ENCODE peak calls at places on chromosomes 7 and 10, in five cellular contexts. One of them, this sample, is unnamed.

GRCh38 chr7:100061518-100062193 is 12.1 kb downstream of the ZSCAN21 start:
- DNase-seq in mammary epithelial cell: no peak
- DNase-seq in breast epithelium: no peak
- DNase-seq in upper lobe of right lung: no peak
- DNase-seq in dorsolateral prefrontal cortex: no peak
- DNase-seq in this sample: no peak

GRCh38 chr10:73094249-73094850 is 2.3 kb downstream of the P4HA1 start:
- DNase-seq in mammary epithelial cell: peak; percentile 26
- DNase-seq in breast epithelium: no peak
- DNase-seq in upper lobe of right lung: no peak
- DNase-seq in dorsolateral prefrontal cortex: no peak
- DNase-seq in this sample: no peak

GRCh38 chr10:52801951-52802350 is 29.4 kb upstream of the MBL2 start:
- DNase-seq in mammary epithelial cell: peak; percentile 67
- DNase-seq in breast epithelium: no peak
- DNase-seq in upper lobe of right lung: no peak
- DNase-seq in dorsolateral prefrontal cortex: no peak
- DNase-seq in this sample: no peak

GRCh38 chr10:47249881-47250280 is 50.1 kb upstream of the GDF10 start:
- DNase-seq in mammary epithelial cell: no peak
- DNase-seq in breast epithelium: no peak
- DNase-seq in upper lobe of right lung: no peak
- DNase-seq in dorsolateral prefrontal cortex: no peak
- DNase-seq in this sample: no peak

GRCh38 chr10:91127341-91128082 is 93.0 kb upstream of the PCGF5 start:
- DNase-seq in mammary epithelial cell: no peak
- DNase-seq in breast epithelium: no peak
- DNase-seq in upper lobe of right lung: no peak
- DNase-seq in dorsolateral prefrontal cortex: no peak
- DNase-seq in this sample: no peak

GRCh38 chr7:106177295-106177690 is 65.2 kb upstream of the SYPL1 start:
- DNase-seq in mammary epithelial cell: no peak
- DNase-seq in breast epithelium: no peak
- DNase-seq in upper lobe of right lung: no peak
- DNase-seq in dorsolateral prefrontal cortex: no peak
- DNase-seq in this sample: no peak

GRCh38 chr7:20438248-20438647 is 107.5 kb downstream of the ITGB8 start:
- DNase-seq in mammary epithelial cell: no peak
- DNase-seq in breast epithelium: no peak
- DNase-seq in upper lobe of right lung: no peak
- DNase-seq in dorsolateral prefrontal cortex: no peak
- DNase-seq in this sample: no peak

GRCh38 chr7:25124485-25125136 is 449 bp downstream of the CYCS start:
- DNase-seq in mammary epithelial cell: peak; percentile 16
- DNase-seq in breast epithelium: no peak
- DNase-seq in upper lobe of right lung: no peak
- DNase-seq in dorsolateral prefrontal cortex: no peak
- DNase-seq in this sample: no peak

GRCh38 chr7:140035400-140036223 is 27.1 kb downstream of the PARP12 start:
- DNase-seq in mammary epithelial cell: peak; percentile 70
- DNase-seq in breast epithelium: no peak
- DNase-seq in upper lobe of right lung: no peak
- DNase-seq in dorsolateral prefrontal cortex: no peak
- DNase-seq in this sample: no peak

GRCh38 chr7:112986256-112987031 is 100.2 kb downstream of the GPR85 start:
- DNase-seq in mammary epithelial cell: peak; percentile 45
- DNase-seq in breast epithelium: no peak
- DNase-seq in upper lobe of right lung: no peak
- DNase-seq in dorsolateral prefrontal cortex: no peak
- DNase-seq in this sample: no peak

GRCh38 chr10:85138046-85138445 is 809.7 kb downstream of the CCSER2 start:
- DNase-seq in mammary epithelial cell: no peak
- DNase-seq in breast epithelium: no peak
- DNase-seq in upper lobe of right lung: no peak
- DNase-seq in dorsolateral prefrontal cortex: no peak
- DNase-seq in this sample: no peak

GRCh38 chr7:132097550-132098134 is 478.6 kb downstream of the PLXNA4 start:
- DNase-seq in mammary epithelial cell: no peak
- DNase-seq in breast epithelium: no peak
- DNase-seq in upper lobe of right lung: no peak
- DNase-seq in dorsolateral prefrontal cortex: no peak
- DNase-seq in this sample: no peak

GRCh38 chr7:150665075-150665794 is 20.3 kb upstream of the GIMAP2 start:
- DNase-seq in mammary epithelial cell: no peak
- DNase-seq in breast epithelium: no peak
- DNase-seq in upper lobe of right lung: no peak
- DNase-seq in dorsolateral prefrontal cortex: no peak
- DNase-seq in this sample: no peak

GRCh38 chr7:66950763-66951162 is 29.7 kb downstream of the TMEM248 start:
- DNase-seq in mammary epithelial cell: no peak
- DNase-seq in breast epithelium: no peak
- DNase-seq in upper lobe of right lung: no peak
- DNase-seq in dorsolateral prefrontal cortex: peak; percentile 87
- DNase-seq in this sample: no peak

GRCh38 chr7:98157761-98158160 is 51.1 kb downstream of the LMTK2 start:
- DNase-seq in mammary epithelial cell: no peak
- DNase-seq in breast epithelium: no peak
- DNase-seq in upper lobe of right lung: no peak
- DNase-seq in dorsolateral prefrontal cortex: no peak
- DNase-seq in this sample: no peak

GRCh38 chr10:12579954-12580858 is 230.9 kb downstream of the CAMK1D start:
- DNase-seq in mammary epithelial cell: no peak
- DNase-seq in breast epithelium: no peak
- DNase-seq in upper lobe of right lung: no peak
- DNase-seq in dorsolateral prefrontal cortex: no peak
- DNase-seq in this sample: no peak

GRCh38 chr7:99365318-99366141 is 9.0 kb upstream of the ARPC1B start:
- DNase-seq in mammary epithelial cell: peak; percentile 41
- DNase-seq in breast epithelium: no peak
- DNase-seq in upper lobe of right lung: peak; percentile 81
- DNase-seq in dorsolateral prefrontal cortex: no peak
- DNase-seq in this sample: no peak

GRCh38 chr10:113958631-113959382 is 84.9 kb upstream of the ADRB1 start:
- DNase-seq in mammary epithelial cell: peak; percentile 86
- DNase-seq in breast epithelium: no peak
- DNase-seq in upper lobe of right lung: no peak
- DNase-seq in dorsolateral prefrontal cortex: peak; percentile 64
- DNase-seq in this sample: no peak

GRCh38 chr7:90251304-90251635 is 6.3 kb downstream of the CFAP69 start:
- DNase-seq in mammary epithelial cell: no peak
- DNase-seq in breast epithelium: no peak
- DNase-seq in upper lobe of right lung: no peak
- DNase-seq in dorsolateral prefrontal cortex: no peak
- DNase-seq in this sample: no peak

GRCh38 chr7:149772821-149773425 is 465 bp downstream of the ZNF467 start:
- DNase-seq in mammary epithelial cell: no peak
- DNase-seq in breast epithelium: no peak
- DNase-seq in upper lobe of right lung: peak; percentile 79
- DNase-seq in dorsolateral prefrontal cortex: no peak
- DNase-seq in this sample: peak; percentile 36

GRCh38 chr10:7274293-7274692 is 136.5 kb downstream of the SFMBT2 start:
- DNase-seq in mammary epithelial cell: no peak
- DNase-seq in breast epithelium: no peak
- DNase-seq in upper lobe of right lung: no peak
- DNase-seq in dorsolateral prefrontal cortex: no peak
- DNase-seq in this sample: no peak

GRCh38 chr7:16671811-16672210 is 25.8 kb downstream of the BZW2 start:
- DNase-seq in mammary epithelial cell: no peak
- DNase-seq in breast epithelium: no peak
- DNase-seq in upper lobe of right lung: no peak
- DNase-seq in dorsolateral prefrontal cortex: no peak
- DNase-seq in this sample: no peak

DNA sequence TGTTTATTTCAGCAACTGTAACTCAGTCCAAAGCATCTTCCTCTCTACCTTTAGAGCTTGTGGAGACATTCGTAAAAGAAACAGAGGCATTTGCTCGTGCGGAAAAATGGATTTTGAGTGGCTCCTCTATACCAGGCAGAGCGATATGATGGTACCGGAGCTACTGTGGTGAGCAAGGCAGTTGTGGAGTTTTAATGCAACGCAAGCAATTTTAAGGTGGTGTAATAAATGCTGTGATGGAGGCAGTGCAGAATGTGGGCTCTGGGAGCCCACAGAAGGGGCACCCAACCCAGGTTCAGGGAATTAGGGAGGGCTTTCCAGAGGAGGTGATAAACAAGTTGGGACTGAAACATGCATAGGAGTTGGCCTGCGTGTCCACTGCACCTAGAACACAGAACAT is 149.5 kb downstream of the CDH23 start:
- DNase-seq in mammary epithelial cell: no peak
- DNase-seq in breast epithelium: no peak
- DNase-seq in upper lobe of right lung: no peak
- DNase-seq in dorsolateral prefrontal cortex: no peak
- DNase-seq in this sample: no peak
- TF ChIP-seq CTCF in mammary epithelial cell: no peak
- TF ChIP-seq CTCF in breast epithelium: no peak
- TF ChIP-seq CTCF in upper lobe of right lung: no peak
- TF ChIP-seq CTCF in dorsolateral prefrontal cortex: no peak
- TF ChIP-seq CTCF in this sample: no peak

DNA sequence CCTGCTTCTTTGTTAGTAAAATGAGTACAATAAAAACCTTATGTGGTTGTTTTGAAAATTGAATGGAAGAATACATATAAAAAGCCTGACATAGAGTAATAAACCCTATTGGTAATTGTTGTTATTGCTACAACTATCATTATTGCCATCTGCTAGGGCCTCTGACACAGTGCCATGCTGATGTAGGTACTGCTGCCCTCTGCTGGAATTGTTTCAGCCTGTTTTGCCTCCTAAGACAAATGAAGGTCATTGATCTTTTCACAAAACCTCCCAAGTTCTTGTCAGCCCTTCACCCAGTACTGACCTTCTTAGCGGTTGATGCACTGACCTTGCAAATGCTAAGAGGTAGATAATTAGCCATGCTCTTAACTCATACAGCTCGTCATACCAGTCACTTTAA is 975.3 kb downstream of the SORCS1 start:
- DNase-seq in mammary epithelial cell: no peak
- DNase-seq in breast epithelium: no peak
- DNase-seq in upper lobe of right lung: no peak
- DNase-seq in dorsolateral prefrontal cortex: no peak
- DNase-seq in this sample: peak; percentile 15
- TF ChIP-seq CTCF in mammary epithelial cell: peak; percentile 51
- TF ChIP-seq CTCF in breast epithelium: no peak
- TF ChIP-seq CTCF in upper lobe of right lung: peak; percentile 36
- TF ChIP-seq CTCF in dorsolateral prefrontal cortex: peak; percentile 49
- TF ChIP-seq CTCF in this sample: peak; percentile 73

GRCh38 chr7:71131753-71132520 is at the start of gene GALNT17:
- DNase-seq in mammary epithelial cell: peak; percentile 6
- DNase-seq in breast epithelium: no peak
- DNase-seq in upper lobe of right lung: no peak
- DNase-seq in dorsolateral prefrontal cortex: peak; percentile 60
- DNase-seq in this sample: peak; percentile 22
- TF ChIP-seq CTCF in mammary epithelial cell: no peak
- TF ChIP-seq CTCF in breast epithelium: no peak
- TF ChIP-seq CTCF in upper lobe of right lung: no peak
- TF ChIP-seq CTCF in dorsolateral prefrontal cortex: no peak
- TF ChIP-seq CTCF in this sample: no peak

DNA sequence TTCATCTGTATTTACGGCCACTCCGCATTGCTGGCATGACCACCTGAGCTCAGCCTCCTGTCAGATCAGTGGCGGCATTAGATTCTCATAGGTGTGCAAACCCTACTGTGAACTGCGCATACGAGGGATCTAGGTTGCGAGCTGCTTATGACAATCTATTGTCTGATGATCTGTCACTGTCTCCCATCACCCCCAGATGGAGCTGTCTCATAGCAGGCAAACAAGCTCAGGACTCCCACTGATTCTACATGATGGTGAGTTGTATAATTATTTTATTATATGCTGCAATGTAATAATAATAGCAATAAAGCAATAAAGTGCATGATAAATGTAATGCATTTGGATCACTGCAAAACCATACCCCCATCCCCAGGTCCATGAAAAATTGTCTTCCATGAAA is 1172.9 kb upstream of the AUTS2 start:
- DNase-seq in mammary epithelial cell: no peak
- DNase-seq in breast epithelium: no peak
- DNase-seq in upper lobe of right lung: no peak
- DNase-seq in dorsolateral prefrontal cortex: no peak
- DNase-seq in this sample: no peak
- TF ChIP-seq CTCF in mammary epithelial cell: no peak
- TF ChIP-seq CTCF in breast epithelium: no peak
- TF ChIP-seq CTCF in upper lobe of right lung: no peak
- TF ChIP-seq CTCF in dorsolateral prefrontal cortex: peak; percentile 64
- TF ChIP-seq CTCF in this sample: no peak

DNA sequence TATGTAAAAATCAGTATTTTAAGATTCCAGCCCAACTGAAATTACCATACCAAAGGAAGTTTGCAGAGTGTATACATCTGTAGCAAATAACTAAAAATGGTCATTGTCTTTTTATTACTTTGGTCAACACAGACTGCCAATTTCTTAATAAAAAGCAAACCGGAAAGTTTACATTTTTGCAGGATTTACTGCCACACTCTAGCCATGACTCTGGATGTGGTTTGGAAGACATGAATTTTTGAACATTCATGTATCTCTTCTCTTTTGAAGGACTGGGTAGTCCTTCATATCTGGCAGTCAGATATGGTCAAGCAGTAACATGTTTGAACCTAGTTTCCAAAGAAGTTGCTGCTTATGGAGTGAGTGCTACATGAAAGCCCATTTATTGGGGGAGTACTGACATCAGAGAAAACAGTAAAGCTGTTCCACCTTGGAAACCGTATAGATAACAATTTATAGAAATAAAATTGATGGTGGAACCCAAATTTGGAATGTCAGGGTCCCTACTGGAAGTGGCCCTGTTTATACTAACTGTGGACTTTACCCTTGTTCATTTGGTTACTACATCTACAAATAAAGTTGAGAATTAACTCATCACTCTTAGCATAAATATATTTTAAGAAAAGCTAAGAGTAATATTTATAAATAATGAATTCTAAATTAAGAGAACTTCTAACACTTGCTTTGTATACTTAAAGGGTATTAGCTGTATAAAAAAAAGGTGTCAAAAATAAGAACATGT is 84.6 kb downstream of the ZMYND11 start:
- DNase-seq in mammary epithelial cell: peak; percentile 33
- DNase-seq in breast epithelium: no peak
- DNase-seq in upper lobe of right lung: no peak
- DNase-seq in dorsolateral prefrontal cortex: no peak
- DNase-seq in this sample: no peak
- TF ChIP-seq CTCF in mammary epithelial cell: no peak
- TF ChIP-seq CTCF in breast epithelium: no peak
- TF ChIP-seq CTCF in upper lobe of right lung: no peak
- TF ChIP-seq CTCF in dorsolateral prefrontal cortex: no peak
- TF ChIP-seq CTCF in this sample: no peak

DNA sequence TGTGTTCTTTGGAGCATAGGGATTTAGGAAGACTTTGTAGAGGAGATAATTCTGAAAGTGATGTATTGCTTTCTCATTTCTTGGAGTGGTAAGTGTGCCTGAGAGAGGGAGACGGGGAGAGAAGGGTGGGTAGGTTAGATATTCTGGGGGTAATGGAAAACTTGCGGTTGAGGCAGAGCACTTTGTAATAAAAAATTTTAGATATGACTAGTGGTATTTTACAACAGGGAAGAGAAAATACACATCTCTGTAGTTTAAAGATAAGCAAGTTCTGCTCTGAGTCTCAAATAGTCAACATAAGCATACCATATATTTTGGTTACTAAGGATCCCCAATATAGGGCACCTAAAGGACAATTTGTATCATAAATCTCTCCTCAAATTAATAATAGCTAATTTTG is 6.6 kb downstream of the VPS50 start:
- DNase-seq in mammary epithelial cell: no peak
- DNase-seq in breast epithelium: no peak
- DNase-seq in upper lobe of right lung: no peak
- DNase-seq in dorsolateral prefrontal cortex: no peak
- DNase-seq in this sample: no peak
- TF ChIP-seq CTCF in mammary epithelial cell: no peak
- TF ChIP-seq CTCF in breast epithelium: no peak
- TF ChIP-seq CTCF in upper lobe of right lung: no peak
- TF ChIP-seq CTCF in dorsolateral prefrontal cortex: no peak
- TF ChIP-seq CTCF in this sample: no peak